ENCODE peak calls at places on chromosomes 5 and 9, in four cellular contexts. I is GM12878, D is K562, L is HepG2. S is an unnamed sample.

GRCh38 chr9:76018244-76018643 is 127.8 kb downstream of the PCSK5 start:
- DNase-seq in I (no peak), D (no peak), L (no peak), S (no peak)

GRCh38 chr9:37938121-37938906 is 34.4 kb upstream of the SLC25A51 start:
- DNase-seq in D (no peak), L (no peak), I (no peak), S (no peak)

GRCh38 chr5:32538031-32538547 is 47.3 kb upstream of the SUB1 start:
- DNase-seq in D (peak), I (peak), L (no peak), S (no peak)

GRCh38 chr9:120264528-120264927 is 315.4 kb downstream of the CDK5RAP2 start:
- DNase-seq in D (no peak), I (no peak), L (no peak), S (no peak)

GRCh38 chr5:176568657-176569056 is 19.5 kb downstream of the CDHR2 start:
- DNase-seq in I (no peak), L (no peak), D (no peak), S (no peak)

GRCh38 chr5:34494111-34494755 is 161.9 kb upstream of the RAI14 start:
- DNase-seq in D (no peak), L (no peak), I (no peak), S (no peak)

GRCh38 chr9:96464426-96464825 is 14.5 kb downstream of the HABP4 start:
- DNase-seq in I (no peak), D (no peak), L (no peak), S (no peak)

GRCh38 chr9:131739192-131739961 is 499 bp downstream of the RAPGEF1 start:
- DNase-seq in I (no peak), L (no peak), D (peak), S (no peak)

GRCh38 chr9:99069075-99069474 is 35.8 kb upstream of the TGFBR1 start:
- DNase-seq in L (no peak), I (no peak), D (no peak), S (no peak)

GRCh38 chr9:82865524-82865923 is 197.4 kb downstream of the RASEF start:
- DNase-seq in I (no peak), D (no peak), L (no peak), S (no peak)

GRCh38 chr9:6055213-6055612 is 39.8 kb upstream of the RANBP6 start:
- DNase-seq in L (peak), I (peak), D (peak), S (peak)

GRCh38 chr9:93865716-93866115 is 89.4 kb downstream of the BARX1 start:
- DNase-seq in L (no peak), D (no peak), I (no peak), S (no peak)

GRCh38 chr9:7974335-7975005 is 174.9 kb upstream of the DMAC1 start:
- DNase-seq in L (no peak), D (no peak), I (peak), S (no peak)

GRCh38 chr5:39178171-39178570 is 41.2 kb downstream of the FYB1 start:
- DNase-seq in I (no peak), L (no peak), D (no peak), S (no peak)

GRCh38 chr9:2872307-2872940 is 28.5 kb upstream of the PUM3 start:
- DNase-seq in D (no peak), I (no peak), L (peak), S (no peak)

GRCh38 chr5:33850100-33850594 is 41.6 kb downstream of the ADAMTS12 start:
- DNase-seq in I (peak), D (no peak), L (peak), S (peak)

GRCh38 chr9:137316012-137316981 is 14.2 kb upstream of the NRARP start:
- DNase-seq in L (no peak), I (no peak), D (peak), S (peak)

GRCh38 chr9:16729656-16730055 is 140.8 kb downstream of the BNC2 start:
- DNase-seq in D (no peak), L (no peak), I (no peak), S (no peak)

GRCh38 chr9:130894546-130894945 is 2.1 kb downstream of the QRFP start:
- DNase-seq in I (no peak), D (peak), L (no peak), S (no peak)

GRCh38 chr5:122258241-122258640 is 53.8 kb upstream of the SNCAIP start:
- DNase-seq in D (no peak), I (no peak), L (no peak), S (no peak)

GRCh38 chr5:165209101-165209727 is 1703.8 kb downstream of the MAT2B start:
- DNase-seq in I (no peak), L (peak), D (no peak), S (peak)

GRCh38 chr5:62167651-62168050 is 138.4 kb upstream of the KIF2A start:
- DNase-seq in L (no peak), D (no peak), I (no peak), S (no peak)

GRCh38 chr9:113755433-113755832 is 120.7 kb upstream of the ZNF618 start:
- DNase-seq in D (no peak), L (no peak), I (no peak), S (no peak)

GRCh38 chr9:33249087-33249657 is 9.2 kb downstream of the SPINK4 start:
- DNase-seq in D (no peak), I (no peak), L (no peak), S (no peak)

GRCh38 chr9:19554518-19554917 is 145.7 kb downstream of the ACER2 start:
- DNase-seq in I (no peak), D (no peak), L (no peak), S (no peak)

GRCh38 chr9:26955222-26955903 is 849 bp upstream of the IFT74 start:
- DNase-seq in L (no peak), I (no peak), D (no peak), S (no peak)

GRCh38 chr9:92517046-92517445 is 18.7 kb downstream of the ECM2 start:
- DNase-seq in D (no peak), L (no peak), I (no peak), S (no peak)

GRCh38 chr5:124043456-124043855 is 531.5 kb downstream of the CSNK1G3 start:
- DNase-seq in L (peak), D (no peak), I (no peak), S (peak)

DNA sequence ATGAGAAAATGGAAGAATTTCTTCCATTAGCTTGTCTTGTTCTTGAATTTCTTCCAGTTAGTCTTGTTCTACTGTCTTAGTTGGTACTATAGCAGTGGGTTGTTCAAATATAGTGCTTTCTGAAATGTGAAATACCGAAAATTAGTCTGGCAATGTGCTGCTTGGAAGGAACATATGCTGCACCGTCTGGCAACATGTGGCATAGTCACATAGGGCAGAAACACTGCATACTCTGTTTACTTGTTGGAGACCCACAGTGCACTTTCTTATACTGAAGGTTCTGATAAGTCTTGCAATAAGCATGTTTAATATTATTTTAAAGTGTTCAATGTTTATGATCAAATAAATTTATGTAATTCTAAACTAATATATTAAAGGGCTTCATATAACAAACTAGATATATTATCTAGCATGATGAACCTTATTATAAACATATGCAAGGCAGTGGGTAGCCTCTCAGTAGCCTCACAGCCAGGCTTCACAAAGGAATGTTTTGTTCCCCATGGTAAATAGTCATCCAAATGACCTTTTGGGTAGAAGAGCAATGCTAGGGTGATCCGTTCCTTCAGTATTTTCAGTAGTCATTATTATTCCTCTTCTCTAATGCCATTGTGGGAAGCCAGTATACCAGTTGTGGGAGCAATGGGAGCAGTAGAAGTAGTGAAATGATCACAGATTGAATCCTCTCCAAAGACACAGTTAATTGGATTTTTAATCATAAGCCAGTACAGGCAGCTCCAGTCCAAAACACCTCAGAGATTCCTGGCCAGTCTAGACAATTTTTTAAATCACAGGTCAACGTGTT is 1106.7 kb downstream of the DTWD2 start:
- DNase-seq in L (no peak), I (no peak), D (no peak), S (no peak)
- TF ChIP-seq KDM1A in L (no peak), I (no peak), D (no peak), S (no peak)

DNA sequence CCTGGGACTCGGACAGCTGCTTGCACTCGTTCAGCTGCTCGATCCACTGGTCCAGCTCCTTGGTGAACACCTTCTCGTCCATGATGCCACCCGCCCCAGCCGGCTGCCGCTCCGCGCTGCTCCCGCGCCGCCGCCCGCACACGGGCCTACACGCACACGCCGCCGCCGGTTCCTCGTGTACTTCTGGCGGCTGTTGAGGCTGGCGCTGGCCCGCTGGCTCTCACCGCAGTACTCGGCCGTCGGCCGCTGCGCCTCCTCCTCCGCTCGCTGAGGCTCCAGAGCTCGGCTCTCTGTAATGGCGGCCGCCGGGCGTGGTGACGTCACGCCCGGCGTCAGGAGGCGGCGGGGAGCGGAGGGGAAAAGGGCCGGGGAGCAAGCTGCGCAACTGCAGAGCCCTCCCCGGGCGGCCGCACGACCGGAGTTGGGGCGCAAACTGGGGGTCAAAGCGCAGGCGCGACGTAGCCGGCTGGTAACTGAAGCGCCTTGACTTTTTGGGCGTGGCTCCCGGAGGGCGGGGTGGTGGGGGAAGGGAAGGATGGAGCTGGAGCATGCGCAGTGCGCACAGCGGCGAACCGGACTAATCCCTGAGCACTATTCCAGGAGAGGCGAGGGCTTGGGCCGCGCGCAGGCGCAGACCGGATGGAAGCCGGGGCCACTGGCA is at the start of gene PPP2CA:
- DNase-seq in D (peak), I (peak), L (peak), S (peak)
- TF ChIP-seq POLR2A in D (peak), I (peak), L (peak), S (peak)

DNA sequence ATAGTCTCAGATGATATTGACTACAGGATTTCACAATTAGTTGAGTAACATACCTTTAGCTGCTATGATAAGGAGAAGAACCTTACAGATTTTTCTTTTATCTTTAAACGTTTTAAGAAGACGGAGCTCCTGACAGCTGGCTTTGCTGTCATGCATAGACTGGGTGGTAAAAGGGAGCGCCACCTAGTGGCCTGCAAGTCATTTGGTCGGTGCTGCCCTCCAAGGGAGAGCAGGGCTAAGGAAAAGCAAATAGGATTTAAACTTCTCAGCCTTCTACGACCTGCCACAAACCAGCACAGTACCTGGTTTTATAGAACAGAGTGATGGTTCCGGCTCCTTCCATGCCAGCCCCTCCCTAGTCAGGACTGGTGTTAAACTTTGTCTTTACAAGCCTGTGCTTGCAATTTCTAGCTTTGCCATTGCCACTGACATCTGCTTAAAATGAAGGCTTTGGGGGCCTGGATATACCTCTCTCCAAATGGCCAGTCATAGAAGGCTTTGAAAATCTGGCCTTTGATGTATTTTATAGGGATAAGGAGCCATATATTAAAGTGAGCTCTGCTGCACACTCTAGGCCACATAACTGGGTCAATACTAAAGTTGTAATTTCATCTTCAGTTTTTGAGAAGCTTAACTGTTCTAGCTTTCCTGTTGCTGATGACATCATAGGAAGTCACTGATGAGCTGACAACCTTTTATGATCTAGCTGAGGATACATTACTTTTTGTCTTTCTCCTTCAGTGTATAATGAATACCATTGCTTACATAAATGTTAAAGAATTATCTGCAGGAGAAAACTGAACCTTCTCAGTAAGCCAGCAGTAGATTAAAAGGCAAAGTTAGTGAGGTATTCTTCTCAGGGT is 31.1 kb upstream of the ADAMTSL1 start:
- DNase-seq in I (no peak), D (peak), L (peak), S (peak)
- TF ChIP-seq BHLHE40 in I (no peak), D (no peak), L (no peak), S (no peak)

DNA sequence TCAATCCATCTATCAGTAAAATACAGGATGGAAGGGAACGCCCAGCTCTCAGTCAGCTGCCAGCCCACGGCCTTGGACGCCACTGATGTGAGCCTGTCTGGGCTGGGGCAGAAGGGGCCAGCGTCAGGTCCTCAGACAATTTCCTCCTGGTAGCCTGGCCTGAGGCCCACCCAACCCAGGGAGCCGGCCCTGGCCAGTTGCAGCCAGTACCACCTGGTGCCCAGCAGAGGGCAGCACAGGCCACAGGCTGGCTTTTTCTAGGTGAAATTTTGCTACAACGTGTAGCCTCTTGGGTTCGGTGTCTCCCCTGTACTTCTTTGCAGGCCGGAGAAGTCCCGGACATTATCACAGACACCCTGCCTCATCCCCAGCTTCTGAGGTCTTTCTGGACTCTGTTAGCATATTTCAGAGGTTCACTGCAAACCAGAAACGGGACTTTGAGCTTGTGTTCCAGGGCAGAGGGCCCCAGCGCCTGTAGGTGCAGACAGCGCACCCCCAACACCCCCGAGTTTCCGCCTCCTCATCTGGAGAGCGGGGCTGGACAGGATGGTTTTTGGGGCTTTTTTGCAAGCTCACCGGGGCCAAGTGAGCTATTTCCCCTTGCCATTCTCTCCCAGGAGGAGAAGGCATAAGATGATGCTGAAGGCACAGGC is 45.9 kb upstream of the KCNMB1 start:
- DNase-seq in D (peak), I (no peak), L (peak), S (peak)
- TF ChIP-seq KDM1A in D (no peak), I (no peak), L (no peak), S (no peak)

GRCh38 chr5:53109436-53110127 is at the start of gene MOCS2:
- DNase-seq in L (peak), I (peak), D (peak), S (peak)
- TF ChIP-seq POLR2A in L (peak), I (peak), D (peak), S (peak)

GRCh38 chr9:124562328-124562727 is 55.1 kb upstream of the NR5A1 start:
- DNase-seq in I (no peak), D (no peak), L (peak), S (no peak)
- TF ChIP-seq BHLHE40 in I (no peak), D (no peak), L (no peak), S (no peak)